ENCODE peak calls at places on chromosome 15, in eight cellular contexts. Y, J, U, P, L, A, B and S are unnamed samples.

GRCh38 chr15:68328485-68328884 is 50.9 kb downstream of the FEM1B start:
- DNase-seq in Y (no peak), U (no peak), B (no peak), A (no peak), J (no peak), P (no peak), L (no peak), S (no peak)

GRCh38 chr15:63605816-63606215 is 8.6 kb downstream of the FBXL22 start:
- DNase-seq in A (no peak), P (no peak), L (no peak), Y (no peak), J (no peak), B (peak), U (no peak), S (no peak)

GRCh38 chr15:51374131-51374530 is 32.7 kb downstream of the GLDN start:
- DNase-seq in A (no peak), U (no peak), L (no peak), B (no peak), P (no peak), Y (no peak), J (no peak), S (no peak)

GRCh38 chr15:70701891-70702568 is 61.3 kb downstream of the UACA start:
- DNase-seq in J (no peak), A (peak), B (no peak), L (no peak), U (no peak), P (no peak), Y (no peak), S (peak)

GRCh38 chr15:34753236-34753894 is 1.4 kb downstream of the GJD2 start:
- DNase-seq in Y (no peak), J (peak), A (peak), U (peak), P (no peak), L (no peak), B (no peak), S (peak)

GRCh38 chr15:31131853-31132375 is 30.4 kb upstream of the TRPM1 start:
- DNase-seq in P (no peak), A (no peak), U (no peak), B (no peak), L (no peak), Y (no peak), J (no peak), S (no peak)

GRCh38 chr15:40291088-40291574 is 8.3 kb upstream of the ANKRD63 start:
- DNase-seq in A (peak), L (peak), U (peak), B (no peak), Y (peak), J (peak), P (peak), S (peak)

GRCh38 chr15:42182976-42183375 is 25.1 kb downstream of the VPS39 start:
- DNase-seq in Y (no peak), A (no peak), L (no peak), B (no peak), J (no peak), U (no peak), P (peak), S (no peak)

GRCh38 chr15:29037997-29038700 is 152.4 kb downstream of the APBA2 start:
- DNase-seq in L (no peak), P (no peak), B (no peak), Y (no peak), J (no peak), A (no peak), U (no peak), S (no peak)

DNA sequence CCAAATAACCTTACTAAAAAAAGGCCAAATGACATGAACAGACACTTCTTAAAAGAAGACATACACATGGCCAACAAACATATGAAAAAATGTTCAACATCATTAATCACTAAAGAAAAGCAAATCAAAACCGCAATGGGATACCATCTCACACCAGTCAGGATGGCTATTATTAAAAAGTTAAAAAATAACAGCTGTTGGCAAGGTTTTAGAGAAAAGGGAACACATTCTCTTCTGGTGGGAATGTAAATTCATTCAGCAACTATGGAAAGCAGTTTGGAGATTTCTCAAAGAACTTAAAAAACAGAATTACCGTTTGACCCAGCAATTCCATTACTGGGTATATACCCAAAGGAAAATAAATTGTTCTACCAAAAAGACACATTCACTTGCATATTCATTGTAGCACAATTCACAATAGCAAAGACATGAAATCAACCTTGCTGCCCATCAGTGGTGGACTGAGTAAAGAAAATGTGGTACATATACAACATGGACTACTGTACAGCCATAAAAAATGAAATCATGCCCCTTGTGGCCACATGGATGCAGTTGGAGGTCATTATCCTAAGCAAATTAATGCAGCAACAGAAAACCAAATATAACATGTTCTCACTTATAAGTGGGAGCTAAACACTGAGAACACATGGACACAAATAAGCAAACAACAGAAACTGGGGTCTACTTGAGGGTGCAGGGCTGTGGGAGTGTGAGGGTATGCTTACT is 190.7 kb upstream of the MCTP2 start:
- DNase-seq in U (no peak), Y (no peak), L (no peak), P (no peak), B (no peak), J (no peak), A (no peak), S (no peak)
- TF ChIP-seq CTCF in U (no peak), Y (no peak), L (no peak), P (no peak), B (no peak), J (peak), A (no peak), S (no peak)

GRCh38 chr15:33201376-33202189 is 7.1 kb upstream of the FMN1 start:
- DNase-seq in P (peak), L (no peak), A (no peak), J (peak), U (peak), B (peak), Y (no peak), S (peak)
- TF ChIP-seq CTCF in P (peak), L (no peak), A (peak), J (peak), U (no peak), B (no peak), Y (no peak), S (peak)

DNA sequence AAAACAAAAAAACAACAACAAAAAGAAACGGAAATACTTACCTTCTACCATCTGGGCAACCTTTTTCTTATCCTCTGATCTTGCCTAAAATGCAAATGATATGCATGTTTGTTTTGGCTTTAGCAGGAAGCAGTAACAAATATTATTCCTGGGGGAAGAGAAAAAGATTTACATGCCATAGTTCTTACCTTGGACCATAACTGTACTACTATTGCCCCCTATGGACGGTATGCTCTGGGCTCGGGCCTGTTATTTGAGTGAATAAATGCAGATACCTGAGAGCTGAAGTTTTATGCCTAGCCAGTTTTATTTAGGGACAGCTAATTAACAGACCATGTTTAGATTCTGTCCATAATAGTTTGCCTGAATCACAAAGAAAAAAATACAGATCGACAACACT is 12.6 kb upstream of the STARD5 start:
- DNase-seq in U (no peak), A (peak), B (peak), L (no peak), Y (no peak), P (no peak), J (peak), S (peak)
- TF ChIP-seq CTCF in U (no peak), A (peak), B (peak), L (no peak), Y (no peak), P (peak), J (peak), S (peak)

DNA sequence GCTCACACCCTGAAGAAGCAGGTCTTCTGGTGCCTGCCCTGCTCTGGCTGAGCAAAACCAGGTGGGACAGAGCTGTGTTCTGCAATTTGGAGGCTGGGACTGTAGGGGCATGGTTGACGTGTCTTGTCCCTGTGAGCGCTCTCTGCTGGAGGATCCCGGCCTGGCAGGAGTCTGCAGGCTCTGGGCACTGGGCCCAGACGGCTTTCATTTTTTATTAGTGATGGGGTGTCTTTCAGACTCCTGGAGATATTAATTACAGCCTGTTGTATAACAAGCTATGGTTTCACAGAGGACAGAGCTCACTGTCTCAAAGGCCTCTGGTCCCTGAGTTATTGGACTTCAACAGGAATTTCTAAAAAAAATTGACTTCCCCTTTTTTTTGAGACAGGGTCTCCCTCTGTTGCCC is 29.5 kb upstream of the ZNF710 start:
- DNase-seq in Y (peak), L (peak), B (no peak), A (peak), P (peak), U (peak), J (peak), S (peak)
- TF ChIP-seq CTCF in Y (no peak), L (peak), B (no peak), A (peak), P (peak), U (peak), J (peak), S (peak)

GRCh38 chr15:82674873-82675272 is 27.7 kb upstream of the CPEB1 start:
- DNase-seq in B (no peak), Y (no peak), U (no peak), J (no peak), P (no peak), A (no peak), L (no peak), S (no peak)

GRCh38 chr15:82681371-82681770 is 28.3 kb downstream of the AP3B2 start:
- DNase-seq in A (no peak), J (peak), U (no peak), P (peak), L (no peak), B (no peak), Y (no peak), S (no peak)

GRCh38 chr15:82677720-82678323 is 30.7 kb upstream of the CPEB1 start:
- DNase-seq in J (no peak), B (no peak), U (no peak), P (peak), A (no peak), Y (no peak), L (no peak), S (no peak)

GRCh38 chr15:82679626-82680199 is 30.0 kb downstream of the AP3B2 start:
- DNase-seq in A (no peak), Y (no peak), P (no peak), L (no peak), U (no peak), J (peak), B (no peak), S (no peak)

GRCh38 chr15:82680200-82681102 is 29.2 kb downstream of the AP3B2 start:
- DNase-seq in U (peak), L (peak), Y (peak), A (no peak), B (peak), J (peak), P (peak), S (peak)
- TF ChIP-seq CTCF in U (no peak), L (no peak), Y (no peak), A (no peak), B (peak), J (peak), P (peak), S (peak)

GRCh38 chr15:94064676-94065313 is 166.6 kb upstream of the MCTP2 start:
- DNase-seq in P (no peak), L (no peak), J (no peak), Y (no peak), A (no peak), U (no peak), B (no peak), S (no peak)
- TF ChIP-seq CTCF in P (no peak), L (no peak), J (no peak), Y (no peak), A (no peak), U (no peak), B (no peak), S (no peak)